ENCODE peak calls at places on chromosomes 3 and 15, in ten cellular contexts. One of them, this sample, is unnamed.

GRCh38 chr3:32872487-32873382 is 54.9 kb downstream of the TRIM71 start:
- DNase-seq in colonic mucosa: no peak
- DNase-seq in GM23338: no peak
- DNase-seq in keratinocyte: no peak
- DNase-seq in naive thymus-derived CD4-positive, alpha-beta T cell: no peak
- DNase-seq in fibroblast of lung: peak; percentile 46
- DNase-seq in uterus: peak; percentile 51
- DNase-seq in tibial nerve: peak; percentile 24
- DNase-seq in GM12878: no peak
- DNase-seq in bronchial epithelial cell: no peak
- DNase-seq in this sample: no peak

GRCh38 chr15:52424856-52425431 is 103.7 kb downstream of the MYO5A start:
- DNase-seq in colonic mucosa: no peak
- DNase-seq in GM23338: no peak
- DNase-seq in keratinocyte: no peak
- DNase-seq in naive thymus-derived CD4-positive, alpha-beta T cell: no peak
- DNase-seq in fibroblast of lung: no peak
- DNase-seq in uterus: no peak
- DNase-seq in tibial nerve: no peak
- DNase-seq in GM12878: no peak
- DNase-seq in bronchial epithelial cell: no peak
- DNase-seq in this sample: no peak

GRCh38 chr3:152199069-152199838 is 69.5 kb upstream of the MBNL1 start:
- DNase-seq in colonic mucosa: no peak
- DNase-seq in GM23338: no peak
- DNase-seq in keratinocyte: no peak
- DNase-seq in naive thymus-derived CD4-positive, alpha-beta T cell: no peak
- DNase-seq in fibroblast of lung: no peak
- DNase-seq in uterus: no peak
- DNase-seq in tibial nerve: no peak
- DNase-seq in GM12878: no peak
- DNase-seq in bronchial epithelial cell: no peak
- DNase-seq in this sample: no peak

GRCh38 chr3:105915524-105915923 is 46.7 kb upstream of the CBLB start:
- DNase-seq in colonic mucosa: no peak
- DNase-seq in GM23338: no peak
- DNase-seq in keratinocyte: no peak
- DNase-seq in naive thymus-derived CD4-positive, alpha-beta T cell: no peak
- DNase-seq in fibroblast of lung: peak; percentile 9
- DNase-seq in uterus: no peak
- DNase-seq in tibial nerve: no peak
- DNase-seq in GM12878: no peak
- DNase-seq in bronchial epithelial cell: peak; percentile 91
- DNase-seq in this sample: no peak

GRCh38 chr15:92733934-92734521 is 78.5 kb upstream of the FAM174B start:
- DNase-seq in colonic mucosa: no peak
- DNase-seq in GM23338: peak; percentile 74
- DNase-seq in keratinocyte: no peak
- DNase-seq in naive thymus-derived CD4-positive, alpha-beta T cell: no peak
- DNase-seq in fibroblast of lung: peak; percentile 55
- DNase-seq in uterus: peak; percentile 25
- DNase-seq in tibial nerve: no peak
- DNase-seq in GM12878: no peak
- DNase-seq in bronchial epithelial cell: no peak
- DNase-seq in this sample: peak; percentile 63

GRCh38 chr3:75687323-75687722 is 23.2 kb downstream of the FRG2C start:
- DNase-seq in colonic mucosa: no peak
- DNase-seq in GM23338: peak; percentile 52
- DNase-seq in keratinocyte: no peak
- DNase-seq in naive thymus-derived CD4-positive, alpha-beta T cell: no peak
- DNase-seq in fibroblast of lung: no peak
- DNase-seq in uterus: no peak
- DNase-seq in tibial nerve: no peak
- DNase-seq in GM12878: no peak
- DNase-seq in bronchial epithelial cell: no peak
- DNase-seq in this sample: no peak

GRCh38 chr3:103699228-103699627 is 1264.4 kb downstream of the ZPLD1 start:
- DNase-seq in colonic mucosa: no peak
- DNase-seq in GM23338: no peak
- DNase-seq in keratinocyte: no peak
- DNase-seq in naive thymus-derived CD4-positive, alpha-beta T cell: no peak
- DNase-seq in fibroblast of lung: no peak
- DNase-seq in uterus: no peak
- DNase-seq in tibial nerve: no peak
- DNase-seq in GM12878: no peak
- DNase-seq in bronchial epithelial cell: no peak
- DNase-seq in this sample: no peak

GRCh38 chr15:95025924-95026728 is 794.8 kb downstream of the MCTP2 start:
- DNase-seq in colonic mucosa: peak; percentile 39
- DNase-seq in GM23338: peak; percentile 79
- DNase-seq in keratinocyte: no peak
- DNase-seq in naive thymus-derived CD4-positive, alpha-beta T cell: no peak
- DNase-seq in fibroblast of lung: peak; percentile 39
- DNase-seq in uterus: peak; percentile 40
- DNase-seq in tibial nerve: peak; percentile 59
- DNase-seq in GM12878: no peak
- DNase-seq in bronchial epithelial cell: peak; percentile 47
- DNase-seq in this sample: peak; percentile 40

GRCh38 chr3:155243512-155243921 is 50.0 kb downstream of the STRIT1 start:
- DNase-seq in colonic mucosa: no peak
- DNase-seq in GM23338: no peak
- DNase-seq in keratinocyte: no peak
- DNase-seq in naive thymus-derived CD4-positive, alpha-beta T cell: no peak
- DNase-seq in fibroblast of lung: peak; percentile 35
- DNase-seq in uterus: no peak
- DNase-seq in tibial nerve: no peak
- DNase-seq in GM12878: no peak
- DNase-seq in bronchial epithelial cell: no peak
- DNase-seq in this sample: no peak

GRCh38 chr3:155244206-155244605 is 49.3 kb downstream of the STRIT1 start:
- DNase-seq in colonic mucosa: no peak
- DNase-seq in GM23338: no peak
- DNase-seq in keratinocyte: no peak
- DNase-seq in naive thymus-derived CD4-positive, alpha-beta T cell: no peak
- DNase-seq in fibroblast of lung: peak; percentile 4
- DNase-seq in uterus: no peak
- DNase-seq in tibial nerve: no peak
- DNase-seq in GM12878: no peak
- DNase-seq in bronchial epithelial cell: no peak
- DNase-seq in this sample: no peak

GRCh38 chr3:155239960-155240359 is 53.5 kb downstream of the STRIT1 start:
- DNase-seq in colonic mucosa: no peak
- DNase-seq in GM23338: no peak
- DNase-seq in keratinocyte: no peak
- DNase-seq in naive thymus-derived CD4-positive, alpha-beta T cell: no peak
- DNase-seq in fibroblast of lung: no peak
- DNase-seq in uterus: no peak
- DNase-seq in tibial nerve: no peak
- DNase-seq in GM12878: no peak
- DNase-seq in bronchial epithelial cell: no peak
- DNase-seq in this sample: no peak

GRCh38 chr3:155242342-155242741 is 51.1 kb downstream of the STRIT1 start:
- DNase-seq in colonic mucosa: no peak
- DNase-seq in GM23338: no peak
- DNase-seq in keratinocyte: no peak
- DNase-seq in naive thymus-derived CD4-positive, alpha-beta T cell: no peak
- DNase-seq in fibroblast of lung: peak; percentile 29
- DNase-seq in uterus: no peak
- DNase-seq in tibial nerve: no peak
- DNase-seq in GM12878: no peak
- DNase-seq in bronchial epithelial cell: peak; percentile 46
- DNase-seq in this sample: no peak

DNA sequence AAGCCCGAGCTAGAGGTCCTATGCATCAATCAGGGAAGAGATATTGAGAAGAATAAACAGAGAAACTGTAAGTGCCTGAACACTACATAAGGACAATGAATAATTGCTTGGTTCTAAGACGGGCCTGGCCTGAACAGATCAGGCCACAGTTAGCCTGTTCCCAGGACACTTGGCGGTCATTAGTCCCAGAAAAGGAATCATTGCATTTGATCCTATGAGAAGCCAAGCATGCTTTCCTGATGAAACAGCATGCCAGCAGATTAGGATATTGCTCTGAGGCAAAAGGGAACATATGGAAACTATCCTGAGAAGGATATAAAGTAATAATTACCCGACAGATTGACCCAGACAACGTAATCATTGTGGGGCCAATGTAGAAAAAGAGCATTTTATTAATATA is 51.9 kb downstream of the STRIT1 start:
- DNase-seq in colonic mucosa: no peak
- DNase-seq in GM23338: no peak
- DNase-seq in keratinocyte: no peak
- DNase-seq in naive thymus-derived CD4-positive, alpha-beta T cell: no peak
- DNase-seq in fibroblast of lung: peak; percentile 31
- DNase-seq in uterus: no peak
- DNase-seq in tibial nerve: no peak
- DNase-seq in GM12878: no peak
- DNase-seq in bronchial epithelial cell: no peak
- DNase-seq in this sample: no peak
- H3K36me3 ChIP-seq in colonic mucosa: no peaks in the 10 kb centered on the region
- H3K36me3 ChIP-seq in GM23338: no peaks in the 10 kb centered on the region
- H3K36me3 ChIP-seq in keratinocyte: no peaks in the 10 kb centered on the region
- H3K36me3 ChIP-seq in naive thymus-derived CD4-positive, alpha-beta T cell: no peaks in the 10 kb centered on the region
- H3K36me3 ChIP-seq in fibroblast of lung: no peaks in the 10 kb centered on the region
- H3K36me3 ChIP-seq in uterus: no peaks in the 10 kb centered on the region
- H3K36me3 ChIP-seq in tibial nerve: no peaks in the 10 kb centered on the region
- H3K36me3 ChIP-seq in GM12878: no peaks in the 10 kb centered on the region
- H3K36me3 ChIP-seq in bronchial epithelial cell: no peaks in the 10 kb centered on the region
- H3K36me3 ChIP-seq in this sample: no peaks in the 10 kb centered on the region

GRCh38 chr3:169665264-169666078 is 2.0 kb upstream of the MECOM start:
- DNase-seq in colonic mucosa: no peak
- DNase-seq in GM23338: peak; percentile 33
- DNase-seq in keratinocyte: no peak
- DNase-seq in naive thymus-derived CD4-positive, alpha-beta T cell: no peak
- DNase-seq in fibroblast of lung: no peak
- DNase-seq in uterus: no peak
- DNase-seq in tibial nerve: no peak
- DNase-seq in GM12878: no peak
- DNase-seq in bronchial epithelial cell: peak; percentile 12
- DNase-seq in this sample: no peak
- H3K27me3 ChIP-seq in colonic mucosa: peaks cover 35% of the 10 kb centered on the region
- H3K27me3 ChIP-seq in GM23338: peaks cover 79% of the 10 kb centered on the region
- H3K27me3 ChIP-seq in keratinocyte: peaks cover 93% of the 10 kb centered on the region
- H3K27me3 ChIP-seq in naive thymus-derived CD4-positive, alpha-beta T cell: peaks cover 72% of the 10 kb centered on the region
- H3K27me3 ChIP-seq in fibroblast of lung: peaks cover 21% of the 10 kb centered on the region
- H3K27me3 ChIP-seq in uterus: peaks cover 71% of the 10 kb centered on the region
- H3K27me3 ChIP-seq in tibial nerve: peaks cover 99% of the 10 kb centered on the region
- H3K27me3 ChIP-seq in GM12878: peaks cover 16% of the 10 kb centered on the region
- H3K27me3 ChIP-seq in bronchial epithelial cell: no peaks in the 10 kb centered on the region
- H3K27me3 ChIP-seq in this sample: no peaks in the 10 kb centered on the region

GRCh38 chr3:184337981-184338380 is 581 bp downstream of the FAM131A start:
- DNase-seq in colonic mucosa: no peak
- DNase-seq in GM23338: no peak
- DNase-seq in keratinocyte: no peak
- DNase-seq in naive thymus-derived CD4-positive, alpha-beta T cell: no peak
- DNase-seq in fibroblast of lung: no peak
- DNase-seq in uterus: no peak
- DNase-seq in tibial nerve: no peak
- DNase-seq in GM12878: no peak
- DNase-seq in bronchial epithelial cell: no peak
- DNase-seq in this sample: no peak

GRCh38 chr3:184336484-184337230 is 743 bp upstream of the FAM131A start:
- DNase-seq in colonic mucosa: no peak
- DNase-seq in GM23338: peak; percentile 83
- DNase-seq in keratinocyte: no peak
- DNase-seq in naive thymus-derived CD4-positive, alpha-beta T cell: no peak
- DNase-seq in fibroblast of lung: peak; percentile 68
- DNase-seq in uterus: peak; percentile 39
- DNase-seq in tibial nerve: no peak
- DNase-seq in GM12878: no peak
- DNase-seq in bronchial epithelial cell: peak; percentile 53
- DNase-seq in this sample: no peak

GRCh38 chr3:184339016-184339415 is 1.6 kb downstream of the FAM131A start:
- DNase-seq in colonic mucosa: no peak
- DNase-seq in GM23338: peak; percentile 40
- DNase-seq in keratinocyte: no peak
- DNase-seq in naive thymus-derived CD4-positive, alpha-beta T cell: no peak
- DNase-seq in fibroblast of lung: no peak
- DNase-seq in uterus: no peak
- DNase-seq in tibial nerve: no peak
- DNase-seq in GM12878: no peak
- DNase-seq in bronchial epithelial cell: peak; percentile 37
- DNase-seq in this sample: no peak

GRCh38 chr3:184337315-184337714 is at the start of gene FAM131A:
- DNase-seq in colonic mucosa: no peak
- DNase-seq in GM23338: peak; percentile 19
- DNase-seq in keratinocyte: no peak
- DNase-seq in naive thymus-derived CD4-positive, alpha-beta T cell: no peak
- DNase-seq in fibroblast of lung: peak; percentile 61
- DNase-seq in uterus: peak; percentile 85
- DNase-seq in tibial nerve: no peak
- DNase-seq in GM12878: no peak
- DNase-seq in bronchial epithelial cell: no peak
- DNase-seq in this sample: no peak

DNA sequence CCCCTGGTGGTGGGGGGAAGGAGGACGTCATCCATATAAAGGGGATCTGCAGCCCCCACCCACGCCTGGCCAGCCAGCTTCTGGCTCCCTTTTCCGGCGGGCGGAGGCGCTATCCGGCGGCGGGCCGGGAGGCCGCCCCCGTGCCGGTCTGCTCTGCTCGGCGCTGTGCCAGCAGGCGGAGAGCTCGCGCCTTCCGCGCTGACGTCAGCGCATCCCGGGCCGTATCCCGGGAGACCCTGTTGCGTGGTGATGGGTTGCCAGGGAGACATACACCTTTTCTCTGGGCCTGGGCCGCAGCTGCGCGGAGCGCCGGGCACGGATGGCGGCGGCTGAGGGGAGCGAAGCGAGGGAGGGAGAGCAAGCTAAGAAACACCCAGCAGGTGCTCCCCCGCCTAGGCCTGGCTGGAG is 1.1 kb downstream of the FAM131A start:
- DNase-seq in colonic mucosa: no peak
- DNase-seq in GM23338: peak; percentile 93
- DNase-seq in keratinocyte: no peak
- DNase-seq in naive thymus-derived CD4-positive, alpha-beta T cell: no peak
- DNase-seq in fibroblast of lung: peak; percentile 84
- DNase-seq in uterus: peak; percentile 96
- DNase-seq in tibial nerve: peak; percentile 74
- DNase-seq in GM12878: no peak
- DNase-seq in bronchial epithelial cell: peak; percentile 68
- DNase-seq in this sample: no peak
- H3K4me3 ChIP-seq in colonic mucosa: no peak overlapping the region
- H3K4me3 ChIP-seq in GM23338: peak overlapping the region; percentile 57
- H3K4me3 ChIP-seq in keratinocyte: peak overlapping the region; percentile 4
- H3K4me3 ChIP-seq in naive thymus-derived CD4-positive, alpha-beta T cell: no peak overlapping the region
- H3K4me3 ChIP-seq in fibroblast of lung: peak overlapping the region; percentile 37
- H3K4me3 ChIP-seq in uterus: peak overlapping the region; percentile 25
- H3K4me3 ChIP-seq in tibial nerve: no peak overlapping the region
- H3K4me3 ChIP-seq in GM12878: no peak overlapping the region
- H3K4me3 ChIP-seq in bronchial epithelial cell: peak overlapping the region; percentile 7
- H3K4me3 ChIP-seq in this sample: no peak overlapping the region

DNA sequence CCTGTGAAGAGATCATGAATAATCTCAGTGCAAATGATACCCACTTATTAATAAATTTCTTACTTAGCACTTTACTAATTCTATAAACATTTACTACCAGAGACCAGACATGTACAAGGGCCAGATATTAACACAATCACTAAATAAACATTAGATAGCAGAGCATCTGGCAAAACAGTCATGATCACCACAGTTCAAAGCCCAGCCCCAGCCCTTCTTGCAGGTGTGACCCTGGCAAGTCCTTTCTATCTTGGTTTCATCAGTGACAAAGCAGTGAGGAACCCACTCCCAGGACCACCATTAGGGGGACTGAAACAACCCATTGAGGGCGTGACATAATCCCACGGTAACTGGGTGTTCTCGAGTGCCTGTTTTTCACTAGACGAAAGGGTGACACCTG is 11.6 kb downstream of the ZXDC start:
- DNase-seq in colonic mucosa: no peak
- DNase-seq in GM23338: no peak
- DNase-seq in keratinocyte: no peak
- DNase-seq in naive thymus-derived CD4-positive, alpha-beta T cell: no peak
- DNase-seq in fibroblast of lung: no peak
- DNase-seq in uterus: no peak
- DNase-seq in tibial nerve: no peak
- DNase-seq in GM12878: no peak
- DNase-seq in bronchial epithelial cell: no peak
- DNase-seq in this sample: no peak
- H3K36me3 ChIP-seq in colonic mucosa: peaks cover 39% of the 10 kb centered on the region
- H3K36me3 ChIP-seq in GM23338: peaks cover 43% of the 10 kb centered on the region
- H3K36me3 ChIP-seq in keratinocyte: peaks cover 46% of the 10 kb centered on the region
- H3K36me3 ChIP-seq in naive thymus-derived CD4-positive, alpha-beta T cell: peaks cover 50% of the 10 kb centered on the region
- H3K36me3 ChIP-seq in fibroblast of lung: peaks cover 39% of the 10 kb centered on the region
- H3K36me3 ChIP-seq in uterus: no peaks in the 10 kb centered on the region
- H3K36me3 ChIP-seq in tibial nerve: peaks cover 100% of the 10 kb centered on the region
- H3K36me3 ChIP-seq in GM12878: peaks cover 40% of the 10 kb centered on the region
- H3K36me3 ChIP-seq in bronchial epithelial cell: peaks cover 51% of the 10 kb centered on the region
- H3K36me3 ChIP-seq in this sample: peaks cover 92% of the 10 kb centered on the region